ENCODE peak calls at places on chromosomes 4 and X, in five cellular contexts. One of them, this sample, is unnamed.
A peak's percentile ranks its signal among the peaks of the same experiment; 100 is the strongest.

GRCh38 chrX:65034292-65034640 is 58.0 kb upstream of the ZC4H2 start:
- DNase-seq in IMR-90: no peak
- DNase-seq in activated CD8-positive, alpha-beta T cell treated with anti-CD3 and anti-CD28 coated beads for 36 hours: no peak
- DNase-seq in PC-3: peak; percentile 20
- DNase-seq in cardiac muscle cell: no peak
- DNase-seq in this sample: no peak

GRCh38 chr4:132344924-132345828 is 803.9 kb upstream of the PCDH10 start:
- DNase-seq in IMR-90: no peak
- DNase-seq in activated CD8-positive, alpha-beta T cell treated with anti-CD3 and anti-CD28 coated beads for 36 hours: no peak
- DNase-seq in PC-3: no peak
- DNase-seq in cardiac muscle cell: no peak
- DNase-seq in this sample: no peak

GRCh38 chr4:86939737-86940141 is 4.9 kb downstream of the AFF1 start:
- DNase-seq in IMR-90: no peak
- DNase-seq in activated CD8-positive, alpha-beta T cell treated with anti-CD3 and anti-CD28 coated beads for 36 hours: peak; percentile 54
- DNase-seq in PC-3: no peak
- DNase-seq in cardiac muscle cell: no peak
- DNase-seq in this sample: peak; percentile 69

GRCh38 chr4:51894246-51894645 is 51.3 kb downstream of the DCUN1D4 start:
- DNase-seq in IMR-90: peak; percentile 35
- DNase-seq in activated CD8-positive, alpha-beta T cell treated with anti-CD3 and anti-CD28 coated beads for 36 hours: no peak
- DNase-seq in PC-3: peak; percentile 90
- DNase-seq in cardiac muscle cell: no peak
- DNase-seq in this sample: no peak

GRCh38 chrX:111133389-111133788 is 37.4 kb downstream of the PAK3 start:
- DNase-seq in IMR-90: peak; percentile 16
- DNase-seq in activated CD8-positive, alpha-beta T cell treated with anti-CD3 and anti-CD28 coated beads for 36 hours: no peak
- DNase-seq in PC-3: peak; percentile 23
- DNase-seq in cardiac muscle cell: no peak
- DNase-seq in this sample: no peak

GRCh38 chr4:100269446-100269845 is 79.2 kb upstream of the DDIT4L start:
- DNase-seq in IMR-90: no peak
- DNase-seq in activated CD8-positive, alpha-beta T cell treated with anti-CD3 and anti-CD28 coated beads for 36 hours: no peak
- DNase-seq in PC-3: no peak
- DNase-seq in cardiac muscle cell: no peak
- DNase-seq in this sample: no peak

GRCh38 chrX:11704725-11705495 is 39.2 kb upstream of the ARHGAP6 start:
- DNase-seq in IMR-90: peak; percentile 5
- DNase-seq in activated CD8-positive, alpha-beta T cell treated with anti-CD3 and anti-CD28 coated beads for 36 hours: no peak
- DNase-seq in PC-3: no peak
- DNase-seq in cardiac muscle cell: no peak
- DNase-seq in this sample: no peak

GRCh38 chrX:74614193-74614909 is at the start of gene RLIM:
- DNase-seq in IMR-90: peak; percentile 95
- DNase-seq in activated CD8-positive, alpha-beta T cell treated with anti-CD3 and anti-CD28 coated beads for 36 hours: peak; percentile 94
- DNase-seq in PC-3: peak; percentile 95
- DNase-seq in cardiac muscle cell: peak; percentile 93
- DNase-seq in this sample: peak; percentile 83

GRCh38 chr4:8205749-8206611 is 6.9 kb downstream of the SH3TC1 start:
- DNase-seq in IMR-90: no peak
- DNase-seq in activated CD8-positive, alpha-beta T cell treated with anti-CD3 and anti-CD28 coated beads for 36 hours: peak; percentile 23
- DNase-seq in PC-3: no peak
- DNase-seq in cardiac muscle cell: no peak
- DNase-seq in this sample: no peak

GRCh38 chrX:13733506-13733905 is 914 bp downstream of the TRAPPC2 start:
- DNase-seq in IMR-90: peak; percentile 23
- DNase-seq in activated CD8-positive, alpha-beta T cell treated with anti-CD3 and anti-CD28 coated beads for 36 hours: no peak
- DNase-seq in PC-3: no peak
- DNase-seq in cardiac muscle cell: no peak
- DNase-seq in this sample: no peak

GRCh38 chr4:86963697-86964096 is 28.9 kb downstream of the AFF1 start:
- DNase-seq in IMR-90: peak; percentile 59
- DNase-seq in activated CD8-positive, alpha-beta T cell treated with anti-CD3 and anti-CD28 coated beads for 36 hours: no peak
- DNase-seq in PC-3: peak; percentile 60
- DNase-seq in cardiac muscle cell: no peak
- DNase-seq in this sample: no peak

GRCh38 chrX:27380163-27380845 is 82.8 kb downstream of the PPP4R3C start:
- DNase-seq in IMR-90: no peak
- DNase-seq in activated CD8-positive, alpha-beta T cell treated with anti-CD3 and anti-CD28 coated beads for 36 hours: no peak
- DNase-seq in PC-3: peak; percentile 15
- DNase-seq in cardiac muscle cell: no peak
- DNase-seq in this sample: no peak

GRCh38 chr4:40881851-40882250 is 132.1 kb downstream of the NSUN7 start:
- DNase-seq in IMR-90: no peak
- DNase-seq in activated CD8-positive, alpha-beta T cell treated with anti-CD3 and anti-CD28 coated beads for 36 hours: no peak
- DNase-seq in PC-3: no peak
- DNase-seq in cardiac muscle cell: no peak
- DNase-seq in this sample: no peak

GRCh38 chr4:7383251-7383650 is 51.5 kb downstream of the PSAPL1 start:
- DNase-seq in IMR-90: no peak
- DNase-seq in activated CD8-positive, alpha-beta T cell treated with anti-CD3 and anti-CD28 coated beads for 36 hours: no peak
- DNase-seq in PC-3: no peak
- DNase-seq in cardiac muscle cell: no peak
- DNase-seq in this sample: no peak

GRCh38 chr4:6953751-6954380 is 44.2 kb downstream of the TBC1D14 start:
- DNase-seq in IMR-90: peak; percentile 62
- DNase-seq in activated CD8-positive, alpha-beta T cell treated with anti-CD3 and anti-CD28 coated beads for 36 hours: no peak
- DNase-seq in PC-3: no peak
- DNase-seq in cardiac muscle cell: peak; percentile 73
- DNase-seq in this sample: no peak

GRCh38 chr4:189117426-189117825 is 823.2 kb upstream of the FRG1 start:
- DNase-seq in IMR-90: peak; percentile 13
- DNase-seq in activated CD8-positive, alpha-beta T cell treated with anti-CD3 and anti-CD28 coated beads for 36 hours: no peak
- DNase-seq in PC-3: peak; percentile 3
- DNase-seq in cardiac muscle cell: no peak
- DNase-seq in this sample: no peak

GRCh38 chr4:139704915-139705485 is 39.4 kb downstream of the MGST2 start:
- DNase-seq in IMR-90: peak; percentile 42
- DNase-seq in activated CD8-positive, alpha-beta T cell treated with anti-CD3 and anti-CD28 coated beads for 36 hours: no peak
- DNase-seq in PC-3: peak; percentile 10
- DNase-seq in cardiac muscle cell: no peak
- DNase-seq in this sample: no peak

GRCh38 chr4:948101-948935 is 16.1 kb downstream of the TMEM175 start:
- DNase-seq in IMR-90: no peak
- DNase-seq in activated CD8-positive, alpha-beta T cell treated with anti-CD3 and anti-CD28 coated beads for 36 hours: no peak
- DNase-seq in PC-3: no peak
- DNase-seq in cardiac muscle cell: no peak
- DNase-seq in this sample: no peak

GRCh38 chr4:41514169-41514568 is 23.8 kb upstream of the LIMCH1 start:
- DNase-seq in IMR-90: no peak
- DNase-seq in activated CD8-positive, alpha-beta T cell treated with anti-CD3 and anti-CD28 coated beads for 36 hours: no peak
- DNase-seq in PC-3: no peak
- DNase-seq in cardiac muscle cell: no peak
- DNase-seq in this sample: no peak

GRCh38 chr4:30753316-30753715 is 33.1 kb downstream of the PCDH7 start:
- DNase-seq in IMR-90: peak; percentile 71
- DNase-seq in activated CD8-positive, alpha-beta T cell treated with anti-CD3 and anti-CD28 coated beads for 36 hours: no peak
- DNase-seq in PC-3: peak; percentile 72
- DNase-seq in cardiac muscle cell: no peak
- DNase-seq in this sample: no peak

GRCh38 chr4:90982787-90983186 is 855.6 kb downstream of the CCSER1 start:
- DNase-seq in IMR-90: no peak
- DNase-seq in activated CD8-positive, alpha-beta T cell treated with anti-CD3 and anti-CD28 coated beads for 36 hours: no peak
- DNase-seq in PC-3: no peak
- DNase-seq in cardiac muscle cell: no peak
- DNase-seq in this sample: no peak

GRCh38 chr4:36138221-36138620 is 106.1 kb downstream of the ARAP2 start:
- DNase-seq in IMR-90: peak; percentile 33
- DNase-seq in activated CD8-positive, alpha-beta T cell treated with anti-CD3 and anti-CD28 coated beads for 36 hours: no peak
- DNase-seq in PC-3: peak; percentile 3
- DNase-seq in cardiac muscle cell: no peak
- DNase-seq in this sample: no peak

GRCh38 chr4:181281451-181281850 is 961.8 kb upstream of the TENM3 start:
- DNase-seq in IMR-90: no peak
- DNase-seq in activated CD8-positive, alpha-beta T cell treated with anti-CD3 and anti-CD28 coated beads for 36 hours: no peak
- DNase-seq in PC-3: no peak
- DNase-seq in cardiac muscle cell: no peak
- DNase-seq in this sample: no peak

GRCh38 chr4:184752496-184753275 is 18.8 kb upstream of the CENPU start:
- DNase-seq in IMR-90: no peak
- DNase-seq in activated CD8-positive, alpha-beta T cell treated with anti-CD3 and anti-CD28 coated beads for 36 hours: no peak
- DNase-seq in PC-3: no peak
- DNase-seq in cardiac muscle cell: no peak
- DNase-seq in this sample: no peak

GRCh38 chr4:13919021-13919441 is 291.5 kb upstream of the BOD1L1 start:
- DNase-seq in IMR-90: peak; percentile 94
- DNase-seq in activated CD8-positive, alpha-beta T cell treated with anti-CD3 and anti-CD28 coated beads for 36 hours: no peak
- DNase-seq in PC-3: no peak
- DNase-seq in cardiac muscle cell: no peak
- DNase-seq in this sample: no peak

GRCh38 chrX:66915893-66916292 is 277.0 kb upstream of the EDA2R start:
- DNase-seq in IMR-90: no peak
- DNase-seq in activated CD8-positive, alpha-beta T cell treated with anti-CD3 and anti-CD28 coated beads for 36 hours: no peak
- DNase-seq in PC-3: no peak
- DNase-seq in cardiac muscle cell: no peak
- DNase-seq in this sample: no peak

GRCh38 chr4:103778221-103778620 is 58.4 kb upstream of the TACR3 start:
- DNase-seq in IMR-90: no peak
- DNase-seq in activated CD8-positive, alpha-beta T cell treated with anti-CD3 and anti-CD28 coated beads for 36 hours: no peak
- DNase-seq in PC-3: no peak
- DNase-seq in cardiac muscle cell: no peak
- DNase-seq in this sample: no peak

GRCh38 chrX:116379854-116380253 is 56.6 kb upstream of the SLC6A14 start:
- DNase-seq in IMR-90: peak; percentile 6
- DNase-seq in activated CD8-positive, alpha-beta T cell treated with anti-CD3 and anti-CD28 coated beads for 36 hours: no peak
- DNase-seq in PC-3: peak; percentile 87
- DNase-seq in cardiac muscle cell: no peak
- DNase-seq in this sample: no peak

GRCh38 chr4:141041021-141041476 is 92.2 kb downstream of the RNF150 start:
- DNase-seq in IMR-90: peak; percentile 54
- DNase-seq in activated CD8-positive, alpha-beta T cell treated with anti-CD3 and anti-CD28 coated beads for 36 hours: no peak
- DNase-seq in PC-3: peak; percentile 11
- DNase-seq in cardiac muscle cell: no peak
- DNase-seq in this sample: no peak

GRCh38 chrX:149372861-149373260 is 132.2 kb downstream of the IDS start:
- DNase-seq in IMR-90: no peak
- DNase-seq in activated CD8-positive, alpha-beta T cell treated with anti-CD3 and anti-CD28 coated beads for 36 hours: no peak
- DNase-seq in PC-3: peak; percentile 15
- DNase-seq in cardiac muscle cell: peak; percentile 43
- DNase-seq in this sample: no peak

GRCh38 chrX:1658083-1658463 is 43.2 kb downstream of the ASMT start:
- DNase-seq in IMR-90: no peak
- DNase-seq in activated CD8-positive, alpha-beta T cell treated with anti-CD3 and anti-CD28 coated beads for 36 hours: peak; percentile 41
- DNase-seq in PC-3: no peak
- DNase-seq in cardiac muscle cell: peak; percentile 21
- DNase-seq in this sample: no peak

GRCh38 chr4:72896515-72896914 is 173.0 kb downstream of the COX18 start:
- DNase-seq in IMR-90: peak; percentile 78
- DNase-seq in activated CD8-positive, alpha-beta T cell treated with anti-CD3 and anti-CD28 coated beads for 36 hours: no peak
- DNase-seq in PC-3: peak; percentile 35
- DNase-seq in cardiac muscle cell: no peak
- DNase-seq in this sample: no peak

GRCh38 chrX:56314334-56314733 is 82.2 kb downstream of the KLF8 start:
- DNase-seq in IMR-90: no peak
- DNase-seq in activated CD8-positive, alpha-beta T cell treated with anti-CD3 and anti-CD28 coated beads for 36 hours: peak; percentile 21
- DNase-seq in PC-3: no peak
- DNase-seq in cardiac muscle cell: no peak
- DNase-seq in this sample: no peak

DNA sequence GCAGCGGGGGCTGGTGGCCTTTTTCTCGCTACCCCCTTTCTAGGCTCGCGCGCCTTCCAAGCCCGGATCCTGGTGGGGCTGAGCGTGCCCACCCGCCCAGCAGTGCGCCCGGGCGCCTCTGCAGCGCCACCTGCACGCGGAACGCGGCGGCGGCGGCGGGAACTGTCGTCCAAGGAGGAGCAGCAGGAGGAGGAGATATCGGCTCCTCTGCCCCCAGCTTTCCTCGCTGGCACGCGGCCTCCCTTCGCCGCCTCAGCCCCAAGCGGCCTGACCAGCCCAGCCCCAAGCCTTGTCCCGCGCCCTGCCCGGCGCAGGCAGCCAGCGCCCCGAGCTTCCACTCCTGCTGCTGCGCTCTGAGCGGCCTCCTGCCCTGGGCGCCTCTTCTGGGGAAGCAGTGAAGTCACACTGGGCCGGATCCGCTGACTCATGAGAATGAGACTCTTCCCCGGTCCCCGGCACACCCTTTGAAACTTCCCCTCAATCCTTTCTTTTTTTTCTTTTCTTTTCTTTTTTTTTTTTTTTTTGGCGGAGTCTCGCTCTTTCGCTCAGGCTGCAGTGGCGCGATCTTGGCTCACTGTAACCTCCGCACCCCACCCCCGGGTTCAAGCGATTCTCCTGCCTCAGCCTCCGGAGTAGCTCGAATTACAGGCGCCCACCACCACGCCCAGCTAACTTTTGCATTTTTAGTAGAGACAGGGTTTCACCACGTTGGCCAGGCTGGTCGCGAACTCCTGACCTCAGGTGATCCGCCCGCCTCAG is 10.6 kb upstream of the ELF4 start:
- DNase-seq in IMR-90: peak; percentile 71
- DNase-seq in activated CD8-positive, alpha-beta T cell treated with anti-CD3 and anti-CD28 coated beads for 36 hours: peak; percentile 74
- DNase-seq in PC-3: peak; percentile 54
- DNase-seq in cardiac muscle cell: peak; percentile 71
- DNase-seq in this sample: peak; percentile 79
- TF ChIP-seq CTCF in IMR-90: peak; percentile 59
- TF ChIP-seq CTCF in activated CD8-positive, alpha-beta T cell treated with anti-CD3 and anti-CD28 coated beads for 36 hours: peak; percentile 60
- TF ChIP-seq CTCF in PC-3: peak; percentile 10
- TF ChIP-seq CTCF in cardiac muscle cell: peak; percentile 57
- TF ChIP-seq CTCF in this sample: peak; percentile 75

DNA sequence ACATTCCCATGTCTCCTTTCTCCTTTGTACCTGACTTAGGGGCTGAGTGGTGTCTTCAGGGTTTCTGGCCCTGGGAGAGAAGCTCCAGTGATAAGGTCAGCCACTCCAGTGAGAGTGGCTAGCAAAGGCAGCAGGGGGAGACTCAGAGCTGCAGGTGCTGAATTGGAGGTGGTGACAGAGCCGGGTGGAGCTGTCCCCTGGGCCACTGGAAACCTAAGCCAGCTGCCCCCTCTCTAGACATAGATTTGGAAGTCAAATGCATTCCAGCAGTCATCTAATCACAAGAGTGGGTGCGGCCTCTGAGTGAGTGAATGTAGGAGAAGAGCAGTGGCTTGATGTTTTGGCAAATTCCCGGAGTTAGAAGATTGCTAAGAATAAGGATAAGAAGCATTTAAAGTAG is 28.5 kb downstream of the TRIM2 start:
- DNase-seq in IMR-90: no peak
- DNase-seq in activated CD8-positive, alpha-beta T cell treated with anti-CD3 and anti-CD28 coated beads for 36 hours: no peak
- DNase-seq in PC-3: peak; percentile 38
- DNase-seq in cardiac muscle cell: peak; percentile 88
- DNase-seq in this sample: no peak
- TF ChIP-seq CTCF in IMR-90: peak; percentile 24
- TF ChIP-seq CTCF in activated CD8-positive, alpha-beta T cell treated with anti-CD3 and anti-CD28 coated beads for 36 hours: no peak
- TF ChIP-seq CTCF in PC-3: peak; percentile 36
- TF ChIP-seq CTCF in cardiac muscle cell: peak; percentile 10
- TF ChIP-seq CTCF in this sample: peak; percentile 29

DNA sequence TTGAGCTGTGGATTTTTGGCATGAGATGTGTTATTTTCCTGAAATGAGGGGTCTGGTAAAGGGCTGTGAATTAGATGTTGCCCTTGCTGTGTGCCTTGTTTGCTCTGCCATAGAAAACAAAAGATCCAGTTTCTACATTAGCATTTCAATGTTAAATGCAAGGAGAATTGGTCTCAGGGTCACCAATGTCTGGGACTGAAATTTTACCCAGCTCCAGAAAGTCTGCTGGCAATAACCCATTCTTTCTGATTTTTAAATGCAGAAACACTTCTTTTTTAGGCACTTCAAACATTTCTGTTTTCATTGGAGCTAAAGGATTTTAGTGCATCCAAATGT is 13.8 kb upstream of the FREM3 start:
- DNase-seq in IMR-90: no peak
- DNase-seq in activated CD8-positive, alpha-beta T cell treated with anti-CD3 and anti-CD28 coated beads for 36 hours: no peak
- DNase-seq in PC-3: no peak
- DNase-seq in cardiac muscle cell: no peak
- DNase-seq in this sample: no peak
- TF ChIP-seq CTCF in IMR-90: no peak
- TF ChIP-seq CTCF in activated CD8-positive, alpha-beta T cell treated with anti-CD3 and anti-CD28 coated beads for 36 hours: no peak
- TF ChIP-seq CTCF in PC-3: no peak
- TF ChIP-seq CTCF in cardiac muscle cell: no peak
- TF ChIP-seq CTCF in this sample: no peak

GRCh38 chr4:111631157-111631999 is 513.9 kb upstream of the FAM241A start:
- DNase-seq in IMR-90: peak; percentile 37
- DNase-seq in activated CD8-positive, alpha-beta T cell treated with anti-CD3 and anti-CD28 coated beads for 36 hours: no peak
- DNase-seq in PC-3: peak; percentile 36
- DNase-seq in cardiac muscle cell: peak; percentile 39
- DNase-seq in this sample: no peak
- TF ChIP-seq CTCF in IMR-90: peak; percentile 50
- TF ChIP-seq CTCF in activated CD8-positive, alpha-beta T cell treated with anti-CD3 and anti-CD28 coated beads for 36 hours: no peak
- TF ChIP-seq CTCF in PC-3: peak; percentile 57
- TF ChIP-seq CTCF in cardiac muscle cell: peak; percentile 53
- TF ChIP-seq CTCF in this sample: peak; percentile 50